ENCODE peak calls at places on chromosomes 11 and 22, in five cellular contexts. W, U, O, G and V are unnamed samples.

GRCh38 chr11:128686745-128687177 is 7.1 kb upstream of the FLI1 start:
- DNase-seq in W (no peak), U (no peak), O (no peak), G (peak; percentile 71), V (peak; percentile 71)

GRCh38 chr11:118430956-118431355 is 5.3 kb upstream of the KMT2A start:
- DNase-seq in W (no peak), U (peak; percentile 63), O (no peak), G (no peak), V (peak; percentile 15)

GRCh38 chr11:36354221-36355003 is 58.3 kb downstream of the PRR5L start:
- DNase-seq in W (no peak), U (no peak), O (peak; percentile 42), G (no peak), V (no peak)

GRCh38 chr22:44839061-44839460 is 86.7 kb downstream of the ARHGAP8 start:
- DNase-seq in W (no peak), U (no peak), O (no peak), G (no peak), V (no peak)

GRCh38 chr11:58034471-58034870 is 3.7 kb downstream of the OR6Q1 start:
- DNase-seq in W (no peak), U (no peak), O (no peak), G (no peak), V (no peak)

GRCh38 chr22:48755332-48755949 is 1072.2 kb downstream of the BRD1 start:
- DNase-seq in W (no peak), U (no peak), O (no peak), G (no peak), V (no peak)

GRCh38 chr11:72543849-72544535 is 109.7 kb upstream of the CLPB start:
- DNase-seq in W (no peak), U (no peak), O (no peak), G (no peak), V (peak; percentile 39)

GRCh38 chr11:11074686-11075370 is 217.0 kb upstream of the ZBED5 start:
- DNase-seq in W (no peak), U (no peak), O (no peak), G (no peak), V (no peak)

GRCh38 chr11:117759305-117759704 is 37.7 kb downstream of the DSCAML1 start:
- DNase-seq in W (no peak), U (no peak), O (no peak), G (peak; percentile 53), V (no peak)

GRCh38 chr11:61294717-61295595 is at the start of gene VWCE:
- DNase-seq in W (no peak), U (peak; percentile 76), O (no peak), G (peak; percentile 86), V (peak; percentile 89)

GRCh38 chr11:114228401-114229061 is 67.7 kb upstream of the NNMT start:
- DNase-seq in W (no peak), U (no peak), O (no peak), G (no peak), V (peak; percentile 73)

GRCh38 chr11:68146704-68147474 is 25.7 kb upstream of the CHKA start:
- DNase-seq in W (peak; percentile 80), U (peak; percentile 97), O (no peak), G (no peak), V (peak; percentile 82)

GRCh38 chr22:49532831-49533802 is 294.6 kb downstream of the BRD1 start:
- DNase-seq in W (no peak), U (no peak), O (no peak), G (no peak), V (no peak)

GRCh38 chr11:122077459-122077858 is 38.6 kb downstream of the BLID start:
- DNase-seq in W (no peak), U (no peak), O (no peak), G (no peak), V (no peak)

GRCh38 chr22:27260087-27260730 is 541.3 kb downstream of the MN1 start:
- DNase-seq in W (no peak), U (no peak), O (no peak), G (no peak), V (peak; percentile 45)

GRCh38 chr22:21582801-21583740 is 15.6 kb downstream of the UBE2L3 start:
- DNase-seq in W (no peak), U (no peak), O (no peak), G (no peak), V (no peak)

GRCh38 chr11:66119348-66120133 is 49.5 kb downstream of the PACS1 start:
- DNase-seq in W (no peak), U (peak; percentile 95), O (no peak), G (no peak), V (peak; percentile 61)

GRCh38 chr11:36818410-36818809 is 220.4 kb upstream of the RAG2 start:
- DNase-seq in W (no peak), U (no peak), O (no peak), G (peak; percentile 76), V (peak; percentile 19)

GRCh38 chr11:122893131-122893530 is 10.6 kb downstream of the JHY start:
- DNase-seq in W (no peak), U (no peak), O (no peak), G (no peak), V (no peak)

DNA sequence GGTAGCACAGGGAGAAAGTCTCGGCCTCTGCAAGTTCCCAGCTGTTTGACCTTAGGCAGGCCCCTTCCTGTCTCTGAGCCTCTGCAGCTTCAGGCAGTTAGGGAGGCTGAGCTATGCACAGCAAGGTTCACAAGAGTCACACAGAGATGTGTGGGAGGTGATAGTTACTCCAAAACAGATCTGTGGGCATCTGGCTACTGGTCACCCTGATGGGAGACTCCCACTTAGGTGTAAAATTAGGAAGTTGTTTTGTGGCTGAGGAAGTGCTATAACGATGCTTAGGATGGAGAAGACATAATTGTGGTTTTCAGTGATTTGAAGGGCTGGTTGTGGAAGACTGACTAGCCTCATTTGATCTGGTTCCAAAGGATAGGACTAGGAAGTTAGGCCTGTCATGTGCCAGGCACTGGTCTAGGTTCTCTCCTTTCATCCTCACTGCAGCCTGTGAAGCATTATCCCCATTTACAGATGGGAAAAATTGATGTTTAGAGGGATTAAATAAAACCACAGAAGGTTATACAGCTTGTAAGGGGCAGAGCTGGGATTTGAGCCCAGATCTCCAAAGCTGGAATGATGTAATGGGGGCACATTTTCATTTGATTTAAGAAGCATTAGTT is 13.5 kb downstream of the ACO2 start:
- DNase-seq in W (no peak), U (no peak), O (no peak), G (no peak), V (no peak)
- TF ChIP-seq SIN3A in W (no peak), U (no peak), O (no peak), G (no peak), V (no peak)

GRCh38 chr11:44633641-44634040 is 68.2 kb downstream of the CD82 start:
- DNase-seq in W (no peak), U (no peak), O (no peak), G (peak; percentile 40), V (peak; percentile 56)

GRCh38 chr11:44632466-44633123 is 67.1 kb downstream of the CD82 start:
- DNase-seq in W (peak; percentile 69), U (peak; percentile 49), O (no peak), G (peak; percentile 57), V (no peak)

GRCh38 chr11:44637477-44637876 is 72.0 kb downstream of the CD82 start:
- DNase-seq in W (no peak), U (no peak), O (no peak), G (no peak), V (no peak)

GRCh38 chr11:44631831-44632230 is 66.4 kb downstream of the CD82 start:
- DNase-seq in W (no peak), U (no peak), O (no peak), G (no peak), V (no peak)

DNA sequence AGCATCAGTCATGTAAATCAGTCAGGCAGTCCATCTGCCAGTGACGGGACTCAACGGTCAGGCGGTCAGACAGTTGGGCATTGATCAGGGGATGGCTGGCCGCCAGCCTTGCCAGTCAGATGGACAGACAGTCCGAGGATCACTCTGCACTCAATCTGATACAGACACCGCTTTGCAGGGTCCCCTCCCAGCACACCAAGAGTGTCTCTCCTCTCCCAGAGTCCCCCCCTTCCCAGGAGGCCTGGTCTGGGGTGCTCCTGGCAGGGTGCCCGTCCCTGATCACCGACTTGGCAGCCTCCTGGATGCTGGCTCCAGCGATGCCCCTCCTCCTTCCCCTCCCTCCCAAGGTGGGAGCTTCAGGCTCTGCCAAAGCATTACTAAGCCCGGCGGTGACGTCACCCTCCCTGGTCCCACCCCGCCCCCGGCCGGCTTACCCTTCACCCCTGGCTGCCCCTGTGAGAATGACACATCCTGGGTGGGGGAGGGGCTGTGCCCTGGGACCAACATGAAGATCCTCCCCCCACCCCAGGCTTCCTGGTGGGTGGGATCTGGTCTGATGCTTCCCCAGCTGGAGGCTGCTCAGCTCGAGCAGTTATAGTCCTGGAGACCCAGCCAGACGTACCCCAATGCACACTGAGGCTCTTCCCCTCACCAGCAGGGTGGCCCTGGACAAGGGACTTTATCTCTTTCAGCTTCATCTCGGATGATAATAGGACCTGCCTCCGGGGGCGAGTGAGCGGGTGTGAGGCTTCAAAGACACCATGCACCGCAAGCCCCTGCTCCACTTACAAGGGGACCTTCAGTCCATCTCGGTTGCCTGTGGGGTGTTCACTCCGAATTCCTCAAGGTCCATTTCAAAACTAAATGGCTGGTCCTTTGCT is 69.2 kb downstream of the CD82 start:
- DNase-seq in W (peak; percentile 67), U (no peak), O (no peak), G (peak; percentile 63), V (peak; percentile 90)
- TF ChIP-seq RFX5 in W (no peak), U (no peak), O (no peak), G (no peak), V (no peak)

GRCh38 chr11:120400564-120401364 is 64.6 kb downstream of the ARHGEF12 start:
- DNase-seq in W (no peak), U (peak; percentile 93), O (peak; percentile 51), G (no peak), V (no peak)

GRCh38 chr11:120401506-120401905 is 65.3 kb downstream of the ARHGEF12 start:
- DNase-seq in W (no peak), U (no peak), O (no peak), G (no peak), V (no peak)

GRCh38 chr11:120403966-120404365 is 67.8 kb downstream of the ARHGEF12 start:
- DNase-seq in W (no peak), U (no peak), O (no peak), G (no peak), V (no peak)

GRCh38 chr11:120409655-120410054 is 73.4 kb downstream of the ARHGEF12 start:
- DNase-seq in W (no peak), U (no peak), O (no peak), G (no peak), V (no peak)

GRCh38 chr11:120404495-120404894 is 68.3 kb downstream of the ARHGEF12 start:
- DNase-seq in W (no peak), U (no peak), O (no peak), G (no peak), V (no peak)
- TF ChIP-seq SIN3A in W (no peak), U (no peak), O (no peak), G (no peak), V (no peak)

DNA sequence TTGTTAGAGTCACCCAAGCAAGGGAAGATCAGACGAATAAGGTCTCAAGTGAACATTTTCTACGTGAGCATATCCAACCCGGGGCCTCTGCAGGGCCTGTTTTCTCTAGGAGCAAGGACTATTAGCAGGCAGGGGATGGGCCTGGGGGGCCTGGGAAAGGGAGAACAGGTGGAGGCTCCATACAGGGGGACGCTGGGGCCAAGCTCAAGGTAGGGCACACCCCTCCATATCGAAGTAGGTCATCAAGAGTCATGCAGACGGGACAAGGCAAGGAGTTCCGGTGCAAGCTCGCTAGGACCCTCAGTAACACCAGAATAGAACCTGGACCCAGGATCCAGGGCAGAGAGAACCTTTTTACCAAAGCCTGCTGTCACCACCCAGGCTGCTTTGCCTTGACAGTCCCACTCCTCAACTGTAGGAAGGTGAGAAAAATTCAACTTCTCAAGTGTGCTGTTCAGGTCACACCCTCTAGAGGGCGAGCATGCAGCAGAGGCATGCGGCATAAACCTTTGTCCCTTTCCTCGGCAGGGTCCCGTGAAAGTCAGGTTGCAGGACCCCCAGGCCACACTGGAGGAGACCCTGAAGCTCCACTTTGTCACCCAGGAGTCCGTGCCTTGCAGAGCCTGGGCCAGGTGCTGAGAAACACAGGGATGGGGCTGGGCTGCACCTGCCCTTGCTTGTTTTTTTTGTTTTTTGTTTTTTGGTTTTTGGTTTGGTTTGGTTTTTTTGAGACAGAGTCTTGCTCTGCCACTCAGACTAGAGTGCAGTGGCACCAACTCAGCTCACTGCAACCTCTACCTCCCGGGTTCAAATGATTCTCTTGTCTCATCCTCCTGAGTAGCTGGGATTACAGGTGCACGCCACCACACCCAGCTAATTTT is 8.6 kb upstream of the APOBEC3B start:
- DNase-seq in W (peak; percentile 52), U (peak; percentile 42), O (no peak), G (peak; percentile 80), V (no peak)
- TF ChIP-seq RFX5 in W (no peak), U (no peak), O (no peak), G (no peak), V (no peak)